ENCODE peak calls at places on chromosomes 4 and X, in ten cellular contexts. T, D, O, A, H, I, R, Q, B and F are unnamed samples.

GRCh38 chrX:47976254-47977151 is 27.3 kb downstream of the ZNF182 start:
- DNase-seq in T (no peak), D (no peak), O (no peak), A (no peak), H (no peak), I (no peak), R (no peak), Q (no peak), B (no peak), F (no peak)

GRCh38 chr4:20805716-20806115 is 105.5 kb downstream of the PACRGL start:
- DNase-seq in T (no peak), D (no peak), O (no peak), A (no peak), H (no peak), I (no peak), R (no peak), Q (no peak), B (no peak), F (no peak)

GRCh38 chr4:112410804-112411203 is 105.2 kb downstream of the NEUROG2 start:
- DNase-seq in T (no peak), D (no peak), O (no peak), A (no peak), H (no peak), I (no peak), R (no peak), Q (no peak), B (no peak), F (no peak)

GRCh38 chrX:118823263-118824172 is at the start of gene ZCCHC12:
- DNase-seq in T (peak), D (peak), O (no peak), A (peak), H (peak), I (peak), R (peak), Q (peak), B (peak), F (no peak)

GRCh38 chr4:11908205-11908604 is 479.5 kb upstream of the HS3ST1 start:
- DNase-seq in T (no peak), D (no peak), O (no peak), A (no peak), H (no peak), I (peak), R (no peak), Q (no peak), B (no peak), F (no peak)

GRCh38 chrX:12955882-12956703 is 18.8 kb upstream of the TMSB4X start:
- DNase-seq in T (peak), D (peak), O (peak), A (no peak), H (no peak), I (peak), R (no peak), Q (no peak), B (peak), F (peak)

GRCh38 chr4:26273308-26273980 is 47.4 kb upstream of the RBPJ start:
- DNase-seq in T (no peak), D (peak), O (peak), A (no peak), H (no peak), I (peak), R (no peak), Q (peak), B (peak), F (peak)

GRCh38 chr4:70746179-70746839 is 24.5 kb downstream of the RUFY3 start:
- DNase-seq in T (peak), D (no peak), O (peak), A (no peak), H (no peak), I (no peak), R (no peak), Q (no peak), B (no peak), F (no peak)

GRCh38 chrX:22314211-22314610 is 41.5 kb downstream of the CBLL2 start:
- DNase-seq in T (no peak), D (no peak), O (no peak), A (no peak), H (no peak), I (peak), R (no peak), Q (no peak), B (no peak), F (no peak)

GRCh38 chr4:76377922-76378321 is 43.0 kb downstream of the CCDC158 start:
- DNase-seq in T (peak), D (no peak), O (peak), A (peak), H (peak), I (peak), R (peak), Q (peak), B (no peak), F (no peak)

GRCh38 chr4:155807021-155807420 is 48.2 kb downstream of the GUCY1B1 start:
- DNase-seq in T (peak), D (no peak), O (peak), A (no peak), H (no peak), I (no peak), R (no peak), Q (no peak), B (no peak), F (no peak)

GRCh38 chrX:49266536-49267445 is 2.3 kb upstream of the FOXP3 start:
- DNase-seq in T (no peak), D (no peak), O (no peak), A (no peak), H (no peak), I (no peak), R (no peak), Q (no peak), B (no peak), F (no peak)

GRCh38 chr4:2907706-2908293 is 55.4 kb downstream of the NOP14 start:
- DNase-seq in T (no peak), D (no peak), O (no peak), A (no peak), H (no peak), I (no peak), R (peak), Q (no peak), B (no peak), F (no peak)

GRCh38 chr4:14110407-14110806 is 482.9 kb upstream of the BOD1L1 start:
- DNase-seq in T (peak), D (no peak), O (peak), A (no peak), H (no peak), I (no peak), R (no peak), Q (no peak), B (no peak), F (no peak)

DNA sequence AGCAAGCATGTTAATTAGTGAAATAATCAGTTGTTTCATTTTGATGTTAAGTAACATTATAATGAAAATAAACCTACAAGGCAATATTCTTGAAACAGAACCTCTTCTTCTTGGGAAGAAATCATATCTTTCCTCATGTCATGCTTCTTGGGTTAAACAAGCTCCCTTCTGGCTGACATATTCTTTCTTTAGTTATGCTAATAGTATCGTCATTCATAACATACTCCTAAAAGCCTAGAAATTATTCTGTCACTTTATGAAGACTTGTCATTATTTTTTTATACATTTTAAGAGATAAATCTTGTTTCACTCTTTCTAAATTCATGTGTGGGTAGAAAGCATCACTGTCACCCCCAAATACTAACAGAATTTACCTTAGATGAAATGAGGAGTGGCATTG is 1047.0 kb upstream of the GRID2 start:
- DNase-seq in T (no peak), D (no peak), O (no peak), A (no peak), H (no peak), I (no peak), R (no peak), Q (no peak), B (no peak), F (no peak)
- H3K4me3 ChIP-seq in T (no peak), D (no peak), O (no peak), A (no peak), H (no peak), I (no peak), R (no peak), Q (no peak), B (no peak), F (no peak)

GRCh38 chr4:150582881-150583286 is 933 bp downstream of the MAB21L2 start:
- DNase-seq in T (peak), D (peak), O (no peak), A (no peak), H (no peak), I (peak), R (no peak), Q (peak), B (peak), F (no peak)
- H3K4me3 ChIP-seq in T (peak), D (peak), O (peak), A (no peak), H (no peak), I (peak), R (no peak), Q (peak), B (no peak), F (peak)

GRCh38 chrX:29477878-29478277 is 737.5 kb upstream of the MAGEB2 start:
- DNase-seq in T (no peak), D (no peak), O (no peak), A (no peak), H (no peak), I (no peak), R (no peak), Q (no peak), B (no peak), F (no peak)
- H3K4me3 ChIP-seq in T (no peak), D (no peak), O (no peak), A (peak), H (no peak), I (no peak), R (no peak), Q (no peak), B (no peak), F (no peak)

GRCh38 chr4:82223715-82224114 is 150.1 kb downstream of the HNRNPD start:
- DNase-seq in T (no peak), D (no peak), O (no peak), A (no peak), H (peak), I (peak), R (no peak), Q (no peak), B (no peak), F (no peak)
- H3K4me3 ChIP-seq in T (no peak), D (no peak), O (no peak), A (no peak), H (no peak), I (no peak), R (no peak), Q (no peak), B (no peak), F (no peak)

GRCh38 chr4:7295201-7295916 is 103.0 kb downstream of the SORCS2 start:
- DNase-seq in T (no peak), D (peak), O (no peak), A (no peak), H (no peak), I (no peak), R (peak), Q (no peak), B (peak), F (peak)
- H3K4me3 ChIP-seq in T (no peak), D (no peak), O (no peak), A (no peak), H (no peak), I (no peak), R (no peak), Q (no peak), B (no peak), F (no peak)

GRCh38 chr4:6937748-6938147 is 28.1 kb downstream of the TBC1D14 start:
- DNase-seq in T (no peak), D (peak), O (no peak), A (no peak), H (no peak), I (no peak), R (no peak), Q (no peak), B (no peak), F (no peak)
- H3K4me3 ChIP-seq in T (no peak), D (no peak), O (no peak), A (no peak), H (no peak), I (no peak), R (no peak), Q (no peak), B (no peak), F (no peak)

GRCh38 chrX:135295238-135295943 is 13.9 kb upstream of the ETDC start:
- DNase-seq in T (peak), D (peak), O (peak), A (no peak), H (peak), I (peak), R (no peak), Q (peak), B (peak), F (no peak)

GRCh38 chrX:135295944-135296305 is 13.4 kb upstream of the ETDC start:
- DNase-seq in T (no peak), D (no peak), O (no peak), A (no peak), H (no peak), I (no peak), R (no peak), Q (no peak), B (no peak), F (no peak)
- H3K4me3 ChIP-seq in T (peak), D (peak), O (no peak), A (no peak), H (peak), I (no peak), R (no peak), Q (peak), B (no peak), F (peak)

GRCh38 chr4:118352843-118353373 is at the start of gene PRSS12:
- DNase-seq in T (peak), D (peak), O (peak), A (peak), H (peak), I (peak), R (peak), Q (peak), B (peak), F (no peak)
- H3K4me3 ChIP-seq in T (peak), D (peak), O (peak), A (peak), H (peak), I (peak), R (peak), Q (peak), B (no peak), F (peak)